ENCODE peak calls at places on chromosomes 16 and 17, in four cellular contexts. J, Y, S and I are unnamed samples.

GRCh38 chr17:55450232-55450631 is 28.6 kb upstream of the MMD start:
- DNase-seq in J (no peak), Y (no peak), S (no peak), I (no peak)

GRCh38 chr17:81197831-81198490 is 24.8 kb downstream of the CEP131 start:
- DNase-seq in J (no peak), Y (no peak), S (no peak), I (no peak)

GRCh38 chr17:15942207-15942833 is 2.6 kb upstream of the ADORA2B start:
- DNase-seq in J (no peak), Y (peak; percentile 70), S (peak; percentile 41), I (peak; percentile 69)

GRCh38 chr17:57626520-57627210 is 118.4 kb downstream of the CCDC182 start:
- DNase-seq in J (no peak), Y (no peak), S (no peak), I (no peak)

GRCh38 chr16:73253922-73254480 is 206.1 kb upstream of the ZFHX3 start:
- DNase-seq in J (no peak), Y (no peak), S (peak; percentile 22), I (no peak)

GRCh38 chr16:9008335-9009260 is 44.9 kb upstream of the USP7 start:
- DNase-seq in J (peak; percentile 37), Y (peak; percentile 64), S (peak; percentile 55), I (peak; percentile 33)

GRCh38 chr17:57271821-57272220 is 15.5 kb downstream of the MSI2 start:
- DNase-seq in J (no peak), Y (no peak), S (no peak), I (no peak)

GRCh38 chr17:6506679-6507231 is 49.6 kb downstream of the PITPNM3 start:
- DNase-seq in J (no peak), Y (no peak), S (peak; percentile 92), I (no peak)

GRCh38 chr17:16378631-16379282 is 2.1 kb upstream of the UBB start:
- DNase-seq in J (no peak), Y (no peak), S (peak; percentile 99), I (no peak)

GRCh38 chr17:32746698-32747097 is 130.2 kb downstream of the MYO1D start:
- DNase-seq in J (no peak), Y (no peak), S (peak; percentile 83), I (peak; percentile 58)